ENCODE peak calls at places on chromosomes 6 and 20, in seven cellular contexts. One of them, this sample, is unnamed.

GRCh38 chr20:6863798-6864201 is 96.3 kb downstream of the BMP2 start:
- DNase-seq in fibroblast of the aortic adventitia: peak
- DNase-seq in GM12865: no peak
- DNase-seq in PC-3: no peak
- DNase-seq in lung: no peak
- DNase-seq in CD8-positive, alpha-beta T cell: no peak
- DNase-seq in HCT116: no peak
- DNase-seq in this sample: no peak

GRCh38 chr20:33863440-33864323 is 52.5 kb downstream of the CHMP4B start:
- DNase-seq in CD8-positive, alpha-beta T cell: no peak
- DNase-seq in HCT116: no peak
- DNase-seq in GM12865: peak
- DNase-seq in PC-3: no peak
- DNase-seq in lung: no peak
- DNase-seq in fibroblast of the aortic adventitia: no peak
- DNase-seq in this sample: no peak

GRCh38 chr20:63434599-63435378 is 37.7 kb downstream of the KCNQ2 start:
- DNase-seq in GM12865: peak
- DNase-seq in PC-3: peak
- DNase-seq in HCT116: peak
- DNase-seq in CD8-positive, alpha-beta T cell: peak
- DNase-seq in fibroblast of the aortic adventitia: peak
- DNase-seq in lung: peak
- DNase-seq in this sample: peak

GRCh38 chr6:52647199-52647598 is 23.7 kb upstream of the TMEM14A start:
- DNase-seq in lung: no peak
- DNase-seq in fibroblast of the aortic adventitia: peak
- DNase-seq in HCT116: no peak
- DNase-seq in CD8-positive, alpha-beta T cell: no peak
- DNase-seq in PC-3: peak
- DNase-seq in GM12865: no peak
- DNase-seq in this sample: peak

GRCh38 chr20:33789109-33789857 is 21.9 kb upstream of the CHMP4B start:
- DNase-seq in lung: peak
- DNase-seq in GM12865: peak
- DNase-seq in HCT116: peak
- DNase-seq in CD8-positive, alpha-beta T cell: no peak
- DNase-seq in fibroblast of the aortic adventitia: peak
- DNase-seq in PC-3: peak
- DNase-seq in this sample: peak

GRCh38 chr20:49140834-49141233 is 47.3 kb downstream of the STAU1 start:
- DNase-seq in PC-3: no peak
- DNase-seq in lung: no peak
- DNase-seq in fibroblast of the aortic adventitia: peak
- DNase-seq in GM12865: no peak
- DNase-seq in CD8-positive, alpha-beta T cell: no peak
- DNase-seq in HCT116: no peak
- DNase-seq in this sample: no peak

GRCh38 chr6:119445666-119446622 is 96.4 kb upstream of the MAN1A1 start:
- DNase-seq in GM12865: peak
- DNase-seq in CD8-positive, alpha-beta T cell: no peak
- DNase-seq in PC-3: peak
- DNase-seq in fibroblast of the aortic adventitia: peak
- DNase-seq in HCT116: no peak
- DNase-seq in lung: no peak
- DNase-seq in this sample: peak

GRCh38 chr20:8156603-8157079 is 24.6 kb downstream of the PLCB1 start:
- DNase-seq in lung: no peak
- DNase-seq in HCT116: peak
- DNase-seq in fibroblast of the aortic adventitia: peak
- DNase-seq in GM12865: peak
- DNase-seq in CD8-positive, alpha-beta T cell: no peak
- DNase-seq in PC-3: peak
- DNase-seq in this sample: peak

GRCh38 chr6:3351105-3351676 is 92.4 kb downstream of the PSMG4 start:
- DNase-seq in fibroblast of the aortic adventitia: no peak
- DNase-seq in CD8-positive, alpha-beta T cell: no peak
- DNase-seq in PC-3: no peak
- DNase-seq in lung: no peak
- DNase-seq in GM12865: no peak
- DNase-seq in HCT116: no peak
- DNase-seq in this sample: no peak

GRCh38 chr20:63130654-63131577 is 85.0 kb downstream of the YTHDF1 start:
- DNase-seq in GM12865: no peak
- DNase-seq in lung: no peak
- DNase-seq in CD8-positive, alpha-beta T cell: no peak
- DNase-seq in HCT116: no peak
- DNase-seq in PC-3: no peak
- DNase-seq in fibroblast of the aortic adventitia: no peak
- DNase-seq in this sample: no peak

GRCh38 chr6:7878401-7878964 is 32.1 kb downstream of the TXNDC5 start:
- DNase-seq in HCT116: no peak
- DNase-seq in PC-3: no peak
- DNase-seq in fibroblast of the aortic adventitia: no peak
- DNase-seq in CD8-positive, alpha-beta T cell: no peak
- DNase-seq in GM12865: no peak
- DNase-seq in lung: no peak
- DNase-seq in this sample: peak

GRCh38 chr6:32153252-32153834 is 598 bp upstream of the PPT2 start:
- DNase-seq in HCT116: no peak
- DNase-seq in PC-3: peak
- DNase-seq in GM12865: no peak
- DNase-seq in lung: peak
- DNase-seq in CD8-positive, alpha-beta T cell: no peak
- DNase-seq in fibroblast of the aortic adventitia: peak
- DNase-seq in this sample: no peak

GRCh38 chr6:134295953-134296553 is 21.9 kb downstream of the SGK1 start:
- DNase-seq in fibroblast of the aortic adventitia: peak
- DNase-seq in HCT116: peak
- DNase-seq in CD8-positive, alpha-beta T cell: no peak
- DNase-seq in GM12865: peak
- DNase-seq in PC-3: peak
- DNase-seq in lung: peak
- DNase-seq in this sample: peak

GRCh38 chr20:62940875-62941274 is 2.9 kb downstream of the GID8 start:
- DNase-seq in lung: no peak
- DNase-seq in HCT116: no peak
- DNase-seq in fibroblast of the aortic adventitia: no peak
- DNase-seq in CD8-positive, alpha-beta T cell: no peak
- DNase-seq in GM12865: no peak
- DNase-seq in PC-3: no peak
- DNase-seq in this sample: no peak

GRCh38 chr6:87917861-87918260 is 129.8 kb upstream of the SPACA1 start:
- DNase-seq in HCT116: no peak
- DNase-seq in PC-3: no peak
- DNase-seq in GM12865: no peak
- DNase-seq in CD8-positive, alpha-beta T cell: no peak
- DNase-seq in lung: no peak
- DNase-seq in fibroblast of the aortic adventitia: no peak
- DNase-seq in this sample: no peak

GRCh38 chr20:62400541-62400940 is 6.5 kb downstream of the CABLES2 start:
- DNase-seq in GM12865: no peak
- DNase-seq in CD8-positive, alpha-beta T cell: no peak
- DNase-seq in HCT116: no peak
- DNase-seq in fibroblast of the aortic adventitia: no peak
- DNase-seq in PC-3: no peak
- DNase-seq in lung: no peak
- DNase-seq in this sample: no peak

GRCh38 chr6:144033816-144034540 is 25.9 kb upstream of the PLAGL1 start:
- DNase-seq in lung: no peak
- DNase-seq in HCT116: no peak
- DNase-seq in fibroblast of the aortic adventitia: peak
- DNase-seq in CD8-positive, alpha-beta T cell: no peak
- DNase-seq in PC-3: peak
- DNase-seq in GM12865: no peak
- DNase-seq in this sample: peak

DNA sequence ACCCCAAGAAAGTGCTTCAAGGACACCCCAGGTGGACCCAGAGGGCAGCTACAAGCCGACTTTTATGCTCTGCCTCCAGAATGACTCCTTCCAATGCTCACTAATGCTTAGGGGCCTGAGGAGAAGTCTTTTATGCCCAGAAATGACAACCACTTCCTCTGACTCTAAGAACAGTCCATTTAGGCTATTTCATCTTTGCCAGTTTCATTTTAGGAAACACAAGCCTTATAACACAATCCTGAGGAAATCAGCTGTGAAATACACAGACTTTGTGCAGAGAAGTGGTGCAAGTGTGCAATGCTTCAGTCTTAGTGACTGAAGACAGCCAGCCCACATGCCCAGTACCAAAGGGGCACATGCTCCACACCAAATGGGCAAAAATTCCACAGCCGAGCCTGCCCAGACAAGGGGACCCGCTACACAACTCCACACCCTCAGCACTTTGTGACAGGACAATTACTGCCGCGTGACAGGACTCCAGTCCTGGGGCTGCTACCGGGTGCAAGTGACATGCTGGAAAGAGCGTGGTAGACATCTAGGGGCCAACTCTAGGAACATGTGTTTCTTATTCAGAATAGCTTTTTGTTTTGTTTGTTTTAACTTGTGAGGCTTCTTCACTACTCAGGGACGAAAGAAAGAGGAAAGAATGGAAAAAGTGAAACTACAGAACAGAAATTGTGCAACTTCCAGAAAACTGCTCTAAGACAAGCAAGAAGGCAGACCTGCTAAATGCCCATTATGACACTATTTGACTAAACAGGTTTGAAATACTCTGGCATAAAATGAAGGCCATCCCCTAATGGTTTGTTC is 28.2 kb upstream of the PLAGL1 start:
- DNase-seq in fibroblast of the aortic adventitia: peak
- DNase-seq in PC-3: no peak
- DNase-seq in lung: peak
- DNase-seq in CD8-positive, alpha-beta T cell: no peak
- DNase-seq in GM12865: peak
- DNase-seq in HCT116: no peak
- DNase-seq in this sample: peak
- H3K4me3 ChIP-seq in fibroblast of the aortic adventitia: peak
- H3K4me3 ChIP-seq in PC-3: no peak
- H3K4me3 ChIP-seq in lung: no peak
- H3K4me3 ChIP-seq in CD8-positive, alpha-beta T cell: no peak
- H3K4me3 ChIP-seq in GM12865: no peak
- H3K4me3 ChIP-seq in HCT116: no peak
- H3K4me3 ChIP-seq in this sample: peak

GRCh38 chr6:86487660-86488221 is 449.6 kb upstream of the HTR1E start:
- DNase-seq in fibroblast of the aortic adventitia: no peak
- DNase-seq in CD8-positive, alpha-beta T cell: no peak
- DNase-seq in lung: no peak
- DNase-seq in HCT116: no peak
- DNase-seq in PC-3: no peak
- DNase-seq in GM12865: no peak
- DNase-seq in this sample: no peak
- TF ChIP-seq CTCF in fibroblast of the aortic adventitia: no peak
- TF ChIP-seq CTCF in CD8-positive, alpha-beta T cell: no peak
- TF ChIP-seq CTCF in lung: no peak
- TF ChIP-seq CTCF in HCT116: no peak
- TF ChIP-seq CTCF in PC-3: no peak
- TF ChIP-seq CTCF in GM12865: no peak
- TF ChIP-seq CTCF in this sample: no peak

DNA sequence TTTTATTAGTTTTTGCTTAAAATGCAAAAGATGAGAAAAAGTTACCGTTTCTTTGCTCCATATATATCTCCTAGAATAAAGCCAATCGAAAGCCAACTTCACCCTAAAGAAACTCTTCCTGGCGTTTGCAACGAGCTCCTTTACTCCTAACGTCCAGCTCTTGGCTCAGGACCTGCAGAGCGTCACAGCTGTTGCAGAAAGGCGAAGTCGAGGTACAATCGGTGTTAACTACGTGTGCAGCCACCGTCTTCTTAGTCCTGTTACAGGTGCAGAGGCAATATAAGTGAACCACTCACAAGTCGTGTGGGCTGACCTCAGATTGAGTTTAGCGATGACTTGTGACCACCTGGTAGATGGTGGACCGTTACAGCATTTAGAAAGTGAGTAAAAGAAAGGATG is 113.1 kb downstream of the TRIM27 start:
- DNase-seq in GM12865: peak
- DNase-seq in fibroblast of the aortic adventitia: no peak
- DNase-seq in PC-3: no peak
- DNase-seq in lung: no peak
- DNase-seq in CD8-positive, alpha-beta T cell: no peak
- DNase-seq in HCT116: no peak
- DNase-seq in this sample: no peak
- H3K4me3 ChIP-seq in GM12865: no peak
- H3K4me3 ChIP-seq in fibroblast of the aortic adventitia: peak
- H3K4me3 ChIP-seq in PC-3: no peak
- H3K4me3 ChIP-seq in lung: no peak
- H3K4me3 ChIP-seq in CD8-positive, alpha-beta T cell: no peak
- H3K4me3 ChIP-seq in HCT116: no peak
- H3K4me3 ChIP-seq in this sample: peak

GRCh38 chr6:137202078-137202477 is 17.1 kb downstream of the IFNGR1 start:
- DNase-seq in GM12865: peak
- DNase-seq in CD8-positive, alpha-beta T cell: no peak
- DNase-seq in fibroblast of the aortic adventitia: no peak
- DNase-seq in lung: no peak
- DNase-seq in PC-3: no peak
- DNase-seq in HCT116: no peak
- DNase-seq in this sample: no peak
- TF ChIP-seq CTCF in GM12865: peak
- TF ChIP-seq CTCF in CD8-positive, alpha-beta T cell: no peak
- TF ChIP-seq CTCF in fibroblast of the aortic adventitia: peak
- TF ChIP-seq CTCF in lung: peak
- TF ChIP-seq CTCF in PC-3: peak
- TF ChIP-seq CTCF in HCT116: no peak
- TF ChIP-seq CTCF in this sample: peak

GRCh38 chr6:153059311-153059710 is 56.8 kb upstream of the MTRF1L start:
- DNase-seq in lung: no peak
- DNase-seq in fibroblast of the aortic adventitia: no peak
- DNase-seq in GM12865: no peak
- DNase-seq in CD8-positive, alpha-beta T cell: no peak
- DNase-seq in HCT116: no peak
- DNase-seq in PC-3: no peak
- DNase-seq in this sample: no peak
- H3K4me3 ChIP-seq in lung: no peak
- H3K4me3 ChIP-seq in fibroblast of the aortic adventitia: no peak
- H3K4me3 ChIP-seq in GM12865: no peak
- H3K4me3 ChIP-seq in CD8-positive, alpha-beta T cell: no peak
- H3K4me3 ChIP-seq in HCT116: no peak
- H3K4me3 ChIP-seq in PC-3: no peak
- H3K4me3 ChIP-seq in this sample: no peak

GRCh38 chr6:48736486-48737206 is 625.6 kb upstream of the PTCHD4 start:
- DNase-seq in CD8-positive, alpha-beta T cell: no peak
- DNase-seq in HCT116: no peak
- DNase-seq in lung: no peak
- DNase-seq in GM12865: no peak
- DNase-seq in fibroblast of the aortic adventitia: peak
- DNase-seq in PC-3: peak
- DNase-seq in this sample: peak
- TF ChIP-seq CTCF in CD8-positive, alpha-beta T cell: no peak
- TF ChIP-seq CTCF in HCT116: no peak
- TF ChIP-seq CTCF in lung: no peak
- TF ChIP-seq CTCF in GM12865: no peak
- TF ChIP-seq CTCF in fibroblast of the aortic adventitia: peak
- TF ChIP-seq CTCF in PC-3: peak
- TF ChIP-seq CTCF in this sample: no peak

GRCh38 chr6:43428874-43429273 is 1.5 kb downstream of the ABCC10 start:
- DNase-seq in PC-3: no peak
- DNase-seq in fibroblast of the aortic adventitia: peak
- DNase-seq in CD8-positive, alpha-beta T cell: no peak
- DNase-seq in GM12865: peak
- DNase-seq in HCT116: no peak
- DNase-seq in lung: no peak
- DNase-seq in this sample: no peak
- H3K4me3 ChIP-seq in PC-3: peak
- H3K4me3 ChIP-seq in fibroblast of the aortic adventitia: peak
- H3K4me3 ChIP-seq in CD8-positive, alpha-beta T cell: peak
- H3K4me3 ChIP-seq in GM12865: peak
- H3K4me3 ChIP-seq in HCT116: peak
- H3K4me3 ChIP-seq in lung: no peak
- H3K4me3 ChIP-seq in this sample: peak